ENCODE peak calls at places on chromosomes 7 and 10, in seven cellular contexts. K is Peyer's patch, N is stomach, I is ovary, V is heart left ventricle, Z is endothelial cell of umbilical vein, C is H1. Y is an unnamed sample. For H3K9me3, the result is how much of the 10 kb centered on the place peaks cover.

GRCh38 chr10:3892440-3893101 is 107.6 kb upstream of the KLF6 start:
- DNase-seq in K (no peak), N (no peak), I (no peak), V (no peak), Z (peak), C (no peak), Y (no peak)

GRCh38 chr7:51189777-51190176 is 126.8 kb downstream of the COBL start:
- DNase-seq in K (no peak), N (no peak), I (no peak), V (no peak), Z (no peak), C (no peak), Y (no peak)

GRCh38 chr7:91869661-91870060 is 10.8 kb downstream of the MTERF1 start:
- DNase-seq in K (no peak), N (no peak), I (no peak), V (no peak), Z (no peak), C (no peak), Y (no peak)

GRCh38 chr10:117163061-117163953 is 25.2 kb upstream of the VAX1 start:
- DNase-seq in K (no peak), N (no peak), I (no peak), V (no peak), Z (no peak), C (peak), Y (no peak)

GRCh38 chr10:42781893-42782445 is 626 bp upstream of the BMS1 start:
- DNase-seq in K (no peak), N (no peak), I (no peak), V (no peak), Z (no peak), C (no peak), Y (peak)

GRCh38 chr7:132464740-132465139 is 111.5 kb downstream of the PLXNA4 start:
- DNase-seq in K (no peak), N (no peak), I (no peak), V (peak), Z (peak), C (no peak), Y (no peak)

GRCh38 chr10:32955299-32955772 is 2.7 kb downstream of the ITGB1 start:
- DNase-seq in K (no peak), N (no peak), I (no peak), V (no peak), Z (peak), C (no peak), Y (no peak)

GRCh38 chr10:101054351-101054750 is 7.4 kb upstream of the KAZALD1 start:
- DNase-seq in K (no peak), N (no peak), I (no peak), V (no peak), Z (no peak), C (no peak), Y (no peak)

GRCh38 chr7:6422926-6423632 is 24.7 kb downstream of the DAGLB start:
- DNase-seq in K (no peak), N (peak), I (no peak), V (peak), Z (no peak), C (no peak), Y (peak)

GRCh38 chr10:124928084-124928483 is 13.8 kb upstream of the ZRANB1 start:
- DNase-seq in K (no peak), N (no peak), I (no peak), V (no peak), Z (no peak), C (no peak), Y (no peak)

GRCh38 chr10:129405389-129405788 is 61.7 kb upstream of the MGMT start:
- DNase-seq in K (no peak), N (no peak), I (no peak), V (no peak), Z (no peak), C (no peak), Y (no peak)

GRCh38 chr10:72637398-72637857 is 11.5 kb upstream of the MICU1 start:
- DNase-seq in K (no peak), N (peak), I (no peak), V (peak), Z (peak), C (no peak), Y (no peak)

GRCh38 chr7:74083928-74084721 is 521 bp downstream of the LIMK1 start:
- DNase-seq in K (peak), N (peak), I (peak), V (peak), Z (peak), C (peak), Y (no peak)

GRCh38 chr7:26307226-26307625 is 15.6 kb downstream of the SNX10 start:
- DNase-seq in K (no peak), N (no peak), I (no peak), V (no peak), Z (no peak), C (no peak), Y (no peak)

GRCh38 chr10:92857904-92858514 is 9.7 kb downstream of the EXOC6 start:
- DNase-seq in K (no peak), N (no peak), I (no peak), V (no peak), Z (no peak), C (no peak), Y (no peak)

GRCh38 chr10:5033061-5033770 is 29.6 kb upstream of the AKR1C2 start:
- DNase-seq in K (no peak), N (no peak), I (no peak), V (no peak), Z (no peak), C (no peak), Y (no peak)

GRCh38 chr10:77493239-77493806 is 144.3 kb downstream of the KCNMA1 start:
- DNase-seq in K (no peak), N (no peak), I (no peak), V (no peak), Z (no peak), C (no peak), Y (no peak)

GRCh38 chr10:89853796-89854195 is 152.4 kb downstream of the KIF20B start:
- DNase-seq in K (no peak), N (no peak), I (no peak), V (no peak), Z (no peak), C (peak), Y (no peak)

GRCh38 chr7:134452419-134452827 is 6.5 kb downstream of the AKR1B1 start:
- DNase-seq in K (no peak), N (no peak), I (no peak), V (peak), Z (no peak), C (no peak), Y (no peak)

GRCh38 chr10:68595513-68595912 is 35.4 kb downstream of the TET1 start:
- DNase-seq in K (no peak), N (no peak), I (no peak), V (no peak), Z (no peak), C (no peak), Y (no peak)

GRCh38 chr7:122457325-122457724 is 152.8 kb upstream of the FEZF1 start:
- DNase-seq in K (no peak), N (no peak), I (no peak), V (no peak), Z (no peak), C (no peak), Y (no peak)

GRCh38 chr10:59536576-59537014 is 173.1 kb downstream of the SLC16A9 start:
- DNase-seq in K (no peak), N (no peak), I (peak), V (no peak), Z (peak), C (no peak), Y (no peak)

GRCh38 chr7:124754576-124755264 is 10.9 kb downstream of the GPR37 start:
- DNase-seq in K (no peak), N (no peak), I (no peak), V (no peak), Z (no peak), C (no peak), Y (no peak)

GRCh38 chr10:31401287-31401686 is 82.3 kb downstream of the ZEB1 start:
- DNase-seq in K (no peak), N (no peak), I (no peak), V (no peak), Z (no peak), C (no peak), Y (no peak)

GRCh38 chr10:71597821-71598498 is 121.6 kb downstream of the C10orf105 start:
- DNase-seq in K (peak), N (no peak), I (peak), V (peak), Z (no peak), C (no peak), Y (peak)
- TF ChIP-seq CTCF in K (no peak), N (no peak), I (no peak), V (no peak), Z (no peak), C (no peak), Y (no peak)

DNA sequence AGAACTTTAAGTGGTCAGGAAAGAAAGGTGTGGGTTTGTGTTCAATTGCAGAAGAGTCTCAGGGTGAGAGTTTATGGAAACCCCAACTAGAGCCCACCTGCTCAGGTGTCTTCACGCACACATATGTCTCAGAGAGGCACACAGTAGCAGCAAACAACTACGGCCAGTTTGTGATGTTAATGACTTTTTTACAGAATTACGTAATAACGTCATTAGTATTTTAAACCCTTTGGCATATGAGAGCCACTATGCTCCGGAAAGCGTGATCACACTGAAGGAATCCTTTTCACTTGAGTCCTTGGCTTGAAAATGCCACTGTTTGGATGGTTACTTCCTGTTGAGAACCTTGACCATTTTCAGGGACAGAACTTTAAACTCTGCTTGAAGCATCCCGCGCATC is 204.0 kb downstream of the PTPRN2 start:
- DNase-seq in K (no peak), N (no peak), I (no peak), V (no peak), Z (no peak), C (no peak), Y (no peak)
- H3K9me3 ChIP-seq in K (under half), N (under half), I (under half), V (under half), Z (under half), C (under half), Y (under half)

GRCh38 chr10:71213761-71214440 is 1.5 kb downstream of the UNC5B start:
- DNase-seq in K (no peak), N (no peak), I (no peak), V (no peak), Z (peak), C (no peak), Y (peak)

GRCh38 chr10:71211759-71212248 is 566 bp upstream of the UNC5B start:
- DNase-seq in K (no peak), N (no peak), I (no peak), V (no peak), Z (no peak), C (no peak), Y (no peak)

GRCh38 chr10:71211053-71211452 is 1.3 kb upstream of the UNC5B start:
- DNase-seq in K (no peak), N (peak), I (no peak), V (no peak), Z (no peak), C (no peak), Y (peak)

GRCh38 chr10:71213127-71213616 is 802 bp downstream of the UNC5B start:
- DNase-seq in K (peak), N (peak), I (peak), V (no peak), Z (peak), C (peak), Y (peak)

DNA sequence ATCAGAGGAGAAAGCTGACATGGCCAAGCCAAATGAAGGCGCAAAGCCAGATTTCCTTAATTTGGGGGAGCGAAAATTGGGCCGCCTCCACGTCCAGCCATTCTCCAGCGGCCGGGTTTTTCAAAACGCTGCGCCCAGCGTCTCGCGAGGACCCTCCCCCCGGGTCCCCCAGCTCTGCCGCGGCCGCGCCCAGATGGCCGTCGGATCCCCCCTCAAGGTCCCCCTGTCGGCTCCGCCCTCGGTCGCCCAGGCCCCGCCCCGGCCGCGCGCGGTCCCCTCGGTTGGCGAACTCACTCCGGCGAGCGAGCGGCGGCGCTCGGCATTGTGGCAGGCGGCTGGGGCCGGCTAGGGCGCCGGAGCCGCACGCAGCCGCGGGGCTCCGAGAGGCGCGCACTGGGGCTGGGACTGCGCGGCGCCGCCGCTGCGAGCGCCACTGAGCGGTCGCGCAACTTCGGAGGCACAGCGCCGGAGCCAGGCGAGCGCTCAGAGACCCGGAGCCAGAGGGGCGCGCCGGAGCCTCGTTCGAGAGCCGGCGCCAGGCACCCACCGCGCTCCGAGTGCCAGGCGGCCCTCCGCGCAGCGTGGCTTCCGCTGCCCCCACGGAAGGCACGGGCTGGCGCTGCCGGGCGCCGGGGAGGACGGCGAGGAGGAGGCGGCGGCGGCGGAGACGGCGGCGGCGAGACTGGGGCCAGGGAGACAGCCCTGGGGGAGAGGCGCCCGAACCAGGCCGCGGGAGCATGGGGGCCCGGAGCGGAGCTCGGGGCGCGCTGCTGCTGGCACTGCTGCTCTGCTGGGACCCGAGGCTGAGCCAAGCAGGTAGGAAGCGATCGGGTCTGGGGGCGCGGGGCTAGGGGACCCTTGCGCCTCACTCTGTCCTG is at the start of gene UNC5B:
- DNase-seq in K (peak), N (peak), I (peak), V (peak), Z (peak), C (peak), Y (peak)
- TF ChIP-seq POLR2A in K (peak), N (no peak), I (peak), V (peak), Z (no peak), C (no peak), Y (no peak)

GRCh38 chr7:111858331-111858730 is 296.0 kb upstream of the IMMP2L start:
- DNase-seq in K (no peak), N (no peak), I (no peak), V (no peak), Z (no peak), C (no peak), Y (no peak)

GRCh38 chr7:111855842-111856227 is 293.5 kb upstream of the IMMP2L start:
- DNase-seq in K (no peak), N (no peak), I (no peak), V (no peak), Z (peak), C (no peak), Y (no peak)

GRCh38 chr7:111855161-111855841 is 293.0 kb upstream of the IMMP2L start:
- DNase-seq in K (no peak), N (peak), I (no peak), V (no peak), Z (peak), C (no peak), Y (no peak)

GRCh38 chr7:111852081-111852480 is 289.8 kb upstream of the IMMP2L start:
- DNase-seq in K (no peak), N (no peak), I (no peak), V (no peak), Z (no peak), C (no peak), Y (no peak)

GRCh38 chr7:111853231-111853990 is 291.1 kb upstream of the IMMP2L start:
- DNase-seq in K (no peak), N (no peak), I (no peak), V (no peak), Z (no peak), C (no peak), Y (no peak)
- TF ChIP-seq CTCF in K (no peak), N (no peak), I (no peak), V (no peak), Z (no peak), C (peak), Y (no peak)

GRCh38 chr7:56483861-56484550 is 367.8 kb upstream of the NUPR2 start:
- DNase-seq in K (no peak), N (no peak), I (no peak), V (no peak), Z (no peak), C (no peak), Y (no peak)
- H3K9me3 ChIP-seq in K (under half), N (half or more), I (under half), V (half or more), Z (under half), C (under half), Y (half or more)